ENCODE peak calls at places on chromosomes 16 and 17, in ten cellular contexts. C is uterus, K is hepatocyte, U is thoracic aorta, W is cardiac muscle cell, V is HCT116, O is lung, F is breast epithelium, I is K562, G is ascending aorta. D is an unnamed sample.

GRCh38 chr16:85449195-85449884 is 163.8 kb upstream of the GSE1 start:
- DNase-seq in C (no peak), K (no peak), U (no peak), W (no peak), V (no peak), O (no peak), F (no peak), I (no peak), G (no peak), D (no peak)

GRCh38 chr16:67254809-67255552 is 6.2 kb downstream of the SLC9A5 start:
- DNase-seq in C (no peak), K (no peak), U (no peak), W (no peak), V (no peak), O (no peak), F (no peak), I (peak; percentile 49), G (no peak), D (no peak)

GRCh38 chr17:4530799-4531730 is 24.1 kb downstream of the MYBBP1A start:
- DNase-seq in C (no peak), K (no peak), U (no peak), W (no peak), V (no peak), O (no peak), F (no peak), I (no peak), G (no peak), D (no peak)

GRCh38 chr17:46851029-46851741 is at the start of gene WNT9B:
- DNase-seq in C (no peak), K (peak; percentile 90), U (no peak), W (peak; percentile 79), V (no peak), O (no peak), F (no peak), I (peak; percentile 92), G (no peak), D (no peak)

GRCh38 chr16:88264641-88265285 is 118.0 kb upstream of the ZNF469 start:
- DNase-seq in C (peak; percentile 98), K (peak; percentile 93), U (peak; percentile 94), W (peak; percentile 33), V (peak; percentile 85), O (peak; percentile 93), F (peak; percentile 97), I (peak; percentile 83), G (peak; percentile 98), D (peak; percentile 70)

GRCh38 chr16:88681084-88681680 is 5.1 kb downstream of the SNAI3 start:
- DNase-seq in C (no peak), K (no peak), U (no peak), W (no peak), V (no peak), O (no peak), F (no peak), I (peak; percentile 60), G (no peak), D (no peak)

GRCh38 chr17:68197091-68197996 is 50.5 kb upstream of the AMZ2 start:
- DNase-seq in C (no peak), K (peak; percentile 25), U (no peak), W (no peak), V (no peak), O (no peak), F (no peak), I (peak; percentile 30), G (no peak), D (no peak)

GRCh38 chr16:57042157-57043111 is 49.9 kb upstream of the CPNE2 start:
- DNase-seq in C (no peak), K (no peak), U (no peak), W (no peak), V (no peak), O (no peak), F (no peak), I (no peak), G (no peak), D (no peak)

GRCh38 chr16:11147033-11147848 is 108.8 kb downstream of the SOCS1 start:
- DNase-seq in C (no peak), K (no peak), U (no peak), W (no peak), V (no peak), O (no peak), F (no peak), I (no peak), G (no peak), D (no peak)

GRCh38 chr16:86378831-86379504 is 131.4 kb upstream of the FOXF1 start:
- DNase-seq in C (no peak), K (no peak), U (no peak), W (no peak), V (no peak), O (no peak), F (no peak), I (no peak), G (no peak), D (no peak)

GRCh38 chr17:51298508-51299371 is 38.4 kb downstream of the UTP18 start:
- DNase-seq in C (no peak), K (peak; percentile 65), U (no peak), W (peak; percentile 61), V (peak; percentile 51), O (no peak), F (no peak), I (peak; percentile 29), G (no peak), D (peak; percentile 20)

GRCh38 chr17:37702605-37703004 is 42.3 kb downstream of the HNF1B start:
- DNase-seq in C (no peak), K (peak; percentile 53), U (no peak), W (no peak), V (peak; percentile 33), O (no peak), F (no peak), I (no peak), G (no peak), D (peak; percentile 41)

GRCh38 chr17:5248821-5249479 is 14.3 kb upstream of the SCIMP start:
- DNase-seq in C (no peak), K (no peak), U (no peak), W (peak; percentile 22), V (no peak), O (no peak), F (no peak), I (no peak), G (peak; percentile 53), D (no peak)

GRCh38 chr17:7043544-7044268 is at the start of gene SLC16A11:
- DNase-seq in C (no peak), K (peak; percentile 78), U (no peak), W (no peak), V (no peak), O (no peak), F (no peak), I (no peak), G (no peak), D (no peak)

GRCh38 chr17:72191356-72191755 is 70.5 kb downstream of the SOX9 start:
- DNase-seq in C (no peak), K (no peak), U (no peak), W (no peak), V (no peak), O (no peak), F (no peak), I (no peak), G (no peak), D (no peak)

GRCh38 chr17:83151056-83151441 is 71.6 kb downstream of the METRNL start:
- DNase-seq in C (no peak), K (no peak), U (no peak), W (no peak), V (no peak), O (no peak), F (no peak), I (no peak), G (no peak), D (no peak)
- H3K27ac ChIP-seq in C (no peak overlapping the region), K (no peak overlapping the region), U (no peak overlapping the region), W (no peak overlapping the region), V (no peak overlapping the region), O (no peak overlapping the region), F (no peak overlapping the region), I (no peak overlapping the region), G (no peak overlapping the region), D (no peak overlapping the region)

GRCh38 chr17:1883536-1883935 is 53.7 kb downstream of the RPA1 start:
- DNase-seq in C (no peak), K (no peak), U (no peak), W (no peak), V (no peak), O (no peak), F (no peak), I (no peak), G (no peak), D (no peak)

GRCh38 chr17:1880851-1881630 is 51.2 kb downstream of the RPA1 start:
- DNase-seq in C (no peak), K (no peak), U (no peak), W (no peak), V (no peak), O (no peak), F (no peak), I (no peak), G (no peak), D (no peak)

GRCh38 chr17:1878419-1879121 is 48.8 kb downstream of the RPA1 start:
- DNase-seq in C (no peak), K (no peak), U (no peak), W (peak; percentile 41), V (no peak), O (peak; percentile 47), F (no peak), I (no peak), G (no peak), D (no peak)

GRCh38 chr17:1888741-1889140 is 58.9 kb downstream of the RPA1 start:
- DNase-seq in C (no peak), K (no peak), U (no peak), W (no peak), V (no peak), O (no peak), F (no peak), I (no peak), G (no peak), D (no peak)

GRCh38 chr17:1882836-1883235 is 53.0 kb downstream of the RPA1 start:
- DNase-seq in C (no peak), K (peak; percentile 32), U (no peak), W (peak; percentile 64), V (no peak), O (no peak), F (no peak), I (peak; percentile 23), G (no peak), D (no peak)
- TF ChIP-seq CTCF in C (peak; percentile 32), K (peak; percentile 53), U (peak; percentile 35), W (peak; percentile 60), V (peak; percentile 51), O (peak; percentile 25), F (peak; percentile 33), I (peak; percentile 24), G (no peak), D (peak; percentile 61)

DNA sequence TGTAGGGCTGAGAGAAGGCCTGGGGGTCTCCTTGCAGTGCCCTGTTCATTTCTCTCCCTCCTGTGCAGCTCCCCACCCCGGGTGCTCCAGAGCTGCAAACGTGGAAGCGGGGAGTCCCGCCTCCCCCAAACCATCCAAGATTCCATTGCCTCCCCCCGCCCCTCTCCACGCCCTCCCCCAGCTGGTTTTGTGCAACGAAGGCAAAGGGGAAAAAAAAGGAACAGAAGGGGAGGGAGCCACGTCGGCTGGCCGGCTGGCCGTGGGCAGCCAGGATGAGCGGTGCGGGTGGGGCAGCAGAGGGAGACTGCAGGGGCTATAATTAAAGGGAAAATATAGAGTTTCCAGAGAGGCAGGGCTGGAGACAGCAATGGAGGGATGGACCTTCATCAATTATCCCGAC is 1.7 kb upstream of the COL1A1 start:
- DNase-seq in C (peak; percentile 72), K (no peak), U (no peak), W (no peak), V (no peak), O (no peak), F (no peak), I (no peak), G (no peak), D (no peak)
- H3K4me3 ChIP-seq in C (peak overlapping the region; percentile 2), K (no peak overlapping the region), U (no peak overlapping the region), W (no peak overlapping the region), V (no peak overlapping the region), O (no peak overlapping the region), F (no peak overlapping the region), I (no peak overlapping the region), G (no peak overlapping the region), D (peak overlapping the region; percentile 96)

GRCh38 chr17:75570034-75570676 is 17.4 kb upstream of the MYO15B start:
- DNase-seq in C (no peak), K (peak; percentile 2), U (no peak), W (no peak), V (no peak), O (no peak), F (no peak), I (no peak), G (no peak), D (no peak)
- H3K27ac ChIP-seq in C (no peak overlapping the region), K (no peak overlapping the region), U (no peak overlapping the region), W (no peak overlapping the region), V (no peak overlapping the region), O (no peak overlapping the region), F (no peak overlapping the region), I (no peak overlapping the region), G (no peak overlapping the region), D (no peak overlapping the region)

D was measured in AG04450.